ENCODE peak calls at places on chromosomes 12 and 14, in seven cellular contexts. U, P, L, E, H, Y and Z are unnamed samples.

GRCh38 chr14:56840221-56840620 is 29.9 kb upstream of the OTX2 start:
- DNase-seq in E (no peak), H (no peak), P (no peak), U (no peak), Y (no peak), L (no peak), Z (no peak)

GRCh38 chr12:94588271-94588785 is 62.0 kb downstream of the TMCC3 start:
- DNase-seq in U (no peak), L (no peak), H (no peak), P (no peak), E (no peak), Y (no peak), Z (no peak)

GRCh38 chr14:28356819-28357218 is 409.8 kb upstream of the FOXG1 start:
- DNase-seq in Y (no peak), E (no peak), U (no peak), L (no peak), H (no peak), P (no peak), Z (no peak)

GRCh38 chr12:8628731-8629130 is 16.1 kb upstream of the AICDA start:
- DNase-seq in Y (no peak), H (no peak), E (no peak), U (no peak), P (no peak), L (no peak), Z (no peak)

GRCh38 chr12:52327830-52328500 is 6.8 kb upstream of the KRT83 start:
- DNase-seq in H (no peak), E (no peak), L (peak; percentile 48), Y (no peak), U (no peak), P (no peak), Z (no peak)

GRCh38 chr14:36521598-36522345 is 1.7 kb upstream of the NKX2-1 start:
- DNase-seq in Y (peak; percentile 26), U (no peak), E (no peak), L (no peak), P (no peak), H (no peak), Z (no peak)

GRCh38 chr14:53193193-53193592 is 40.1 kb upstream of the DDHD1 start:
- DNase-seq in L (no peak), Y (no peak), U (no peak), P (no peak), H (no peak), E (no peak), Z (no peak)

GRCh38 chr12:26124491-26125450 is at the start of gene BHLHE41:
- DNase-seq in H (peak; percentile 60), Y (peak; percentile 70), P (peak; percentile 93), U (peak; percentile 90), E (peak; percentile 78), L (peak; percentile 89), Z (peak; percentile 46)

GRCh38 chr14:103078420-103078749 is 5.6 kb upstream of the LBHD2 start:
- DNase-seq in U (no peak), H (peak; percentile 79), L (peak; percentile 91), E (peak; percentile 90), P (peak; percentile 93), Y (peak; percentile 82), Z (peak; percentile 92)

GRCh38 chr14:20492486-20492885 is 12.9 kb upstream of the RNASE10 start:
- DNase-seq in P (no peak), L (no peak), U (no peak), E (no peak), Y (no peak), H (no peak), Z (no peak)

GRCh38 chr14:54664961-54665360 is 98.0 kb downstream of the SAMD4A start:
- DNase-seq in U (no peak), Y (no peak), L (no peak), E (no peak), H (no peak), P (no peak), Z (no peak)

GRCh38 chr12:46982629-46983392 is 96.6 kb upstream of the PCED1B start:
- DNase-seq in E (no peak), Y (no peak), L (no peak), P (no peak), H (no peak), U (no peak), Z (no peak)